ENCODE peak calls at places on chromosomes 5 and 9, in ten cellular contexts. L is MM.1S; H is pancreas; J is brain microvascular endothelial cell; X is body of pancreas; R is adrenal gland; C is bronchial epithelial cell; G is fibroblast of lung; Y is neural progenitor cell; A is CD4-positive, alpha-beta T cell. I is an unnamed sample.

GRCh38 chr5:134794136-134794535 is 35.6 kb downstream of the DDX46 start:
- DNase-seq in L (no peak), H (no peak), J (no peak), X (no peak), R (no peak), C (peak; percentile 43), G (peak; percentile 50), Y (no peak), A (no peak), I (no peak)

GRCh38 chr9:106110483-106110882 is 416.1 kb downstream of the TMEM38B start:
- DNase-seq in L (no peak), H (no peak), J (no peak), X (no peak), R (no peak), C (peak; percentile 71), G (no peak), Y (no peak), A (no peak), I (no peak)

GRCh38 chr5:149471406-149472183 is 79.6 kb downstream of the CSNK1A1 start:
- DNase-seq in L (no peak), H (no peak), J (no peak), X (peak; percentile 38), R (no peak), C (peak; percentile 73), G (peak; percentile 67), Y (no peak), A (no peak), I (no peak)

GRCh38 chr5:86864022-86864421 is 246.3 kb downstream of the COX7C start:
- DNase-seq in L (no peak), H (no peak), J (no peak), X (no peak), R (no peak), C (no peak), G (no peak), Y (no peak), A (no peak), I (no peak)

GRCh38 chr9:33467526-33467925 is 6.2 kb downstream of the NOL6 start:
- DNase-seq in L (no peak), H (no peak), J (no peak), X (no peak), R (no peak), C (no peak), G (no peak), Y (no peak), A (no peak), I (no peak)

GRCh38 chr5:141753971-141754713 is 72.1 kb upstream of the ARAP3 start:
- DNase-seq in L (peak; percentile 59), H (no peak), J (no peak), X (peak; percentile 27), R (peak; percentile 32), C (peak; percentile 52), G (peak; percentile 30), Y (peak; percentile 78), A (no peak), I (no peak)

GRCh38 chr9:13898957-13899356 is 415.0 kb downstream of the NFIB start:
- DNase-seq in L (no peak), H (no peak), J (no peak), X (no peak), R (no peak), C (no peak), G (no peak), Y (no peak), A (no peak), I (peak; percentile 72)

GRCh38 chr5:175378444-175379028 is 65.4 kb downstream of the DRD1 start:
- DNase-seq in L (no peak), H (no peak), J (no peak), X (no peak), R (no peak), C (peak; percentile 86), G (peak; percentile 89), Y (no peak), A (no peak), I (no peak)

GRCh38 chr9:133976888-133977287 is 15.2 kb downstream of the VAV2 start:
- DNase-seq in L (no peak), H (peak; percentile 69), J (no peak), X (peak; percentile 35), R (no peak), C (no peak), G (no peak), Y (no peak), A (no peak), I (no peak)

GRCh38 chr9:119375892-119376291 is 6.7 kb upstream of the BRINP1 start:
- DNase-seq in L (no peak), H (no peak), J (no peak), X (no peak), R (no peak), C (peak; percentile 3), G (peak; percentile 14), Y (peak; percentile 70), A (no peak), I (peak; percentile 55)

GRCh38 chr9:100425758-100426157 is 1.2 kb upstream of the MSANTD3 start:
- DNase-seq in L (no peak), H (no peak), J (no peak), X (no peak), R (no peak), C (peak; percentile 86), G (peak; percentile 39), Y (no peak), A (no peak), I (no peak)

GRCh38 chr5:54832846-54833245 is 152.5 kb downstream of the ESM1 start:
- DNase-seq in L (no peak), H (no peak), J (no peak), X (no peak), R (no peak), C (no peak), G (peak; percentile 40), Y (no peak), A (no peak), I (no peak)

GRCh38 chr5:65244031-65244430 is 237.7 kb downstream of the ADAMTS6 start:
- DNase-seq in L (no peak), H (no peak), J (no peak), X (no peak), R (no peak), C (no peak), G (no peak), Y (no peak), A (no peak), I (no peak)
- H3K27me3 ChIP-seq in L (no peaks in the 10 kb centered on the region), H (no peaks in the 10 kb centered on the region), J (no peaks in the 10 kb centered on the region), X (no peaks in the 10 kb centered on the region), R (no peaks in the 10 kb centered on the region), C (no peaks in the 10 kb centered on the region), G (no peaks in the 10 kb centered on the region), Y (no peaks in the 10 kb centered on the region), A (no peaks in the 10 kb centered on the region), I (no peaks in the 10 kb centered on the region)

GRCh38 chr5:88885043-88885442 is 2.1 kb upstream of the MEF2C start:
- DNase-seq in L (peak; percentile 44), H (no peak), J (no peak), X (no peak), R (no peak), C (no peak), G (no peak), Y (no peak), A (no peak), I (no peak)

GRCh38 chr5:88884435-88884877 is 1.5 kb upstream of the MEF2C start:
- DNase-seq in L (peak; percentile 51), H (no peak), J (no peak), X (no peak), R (no peak), C (peak; percentile 18), G (no peak), Y (no peak), A (no peak), I (no peak)

GRCh38 chr5:88883059-88883565 is at the start of gene MEF2C:
- DNase-seq in L (peak; percentile 91), H (peak; percentile 25), J (peak; percentile 83), X (peak; percentile 24), R (peak; percentile 85), C (peak; percentile 37), G (peak; percentile 87), Y (peak; percentile 75), A (no peak), I (peak; percentile 8)

GRCh38 chr5:88882321-88883038 is 504 bp downstream of the MEF2C start:
- DNase-seq in L (peak; percentile 51), H (no peak), J (peak; percentile 22), X (no peak), R (peak; percentile 25), C (peak; percentile 7), G (no peak), Y (no peak), A (no peak), I (no peak)

GRCh38 chr5:88883566-88884434 is 816 bp upstream of the MEF2C start:
- DNase-seq in L (peak; percentile 84), H (peak; percentile 43), J (peak; percentile 76), X (peak; percentile 32), R (peak; percentile 71), C (peak; percentile 27), G (peak; percentile 80), Y (peak; percentile 81), A (no peak), I (peak; percentile 33)
- TF ChIP-seq CTCF in L (no peak), H (no peak), J (peak; percentile 19), X (no peak), R (peak; percentile 36), C (no peak), G (no peak), Y (no peak), A (no peak), I (no peak)

DNA sequence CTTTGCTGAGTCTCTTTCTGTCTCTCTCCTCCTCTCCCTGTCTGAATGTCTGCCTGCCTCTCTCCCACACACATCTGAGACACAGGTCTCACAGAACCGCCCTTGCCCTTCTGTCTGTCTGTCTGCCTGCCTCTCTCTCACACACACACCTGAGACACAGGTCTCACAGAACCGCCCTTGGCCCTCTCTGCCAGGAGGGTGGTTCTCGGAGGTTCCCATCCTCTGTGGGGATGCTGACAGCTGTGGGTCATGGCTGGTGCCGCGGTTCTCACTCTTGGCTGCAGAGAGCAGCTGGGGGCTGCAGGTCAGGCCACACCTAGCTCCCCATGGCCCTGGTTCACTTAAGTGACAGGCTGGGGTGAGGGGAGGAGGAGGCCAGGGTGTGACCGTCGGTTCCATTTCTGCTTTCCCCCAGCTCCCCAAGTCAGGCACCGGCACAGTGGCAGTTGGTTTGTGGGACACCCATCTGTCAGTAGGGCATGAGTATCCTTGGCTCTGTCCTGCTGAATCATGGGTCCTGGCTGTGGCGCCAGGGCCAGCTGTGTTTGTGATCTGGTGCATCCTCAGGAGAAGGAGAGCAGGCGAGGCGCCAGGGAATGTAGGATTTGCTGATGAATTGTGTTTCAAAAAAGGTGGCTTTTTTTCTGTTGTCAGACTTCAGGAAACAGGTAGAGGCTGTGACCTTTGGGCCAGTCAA is 42.3 kb upstream of the CLPTM1L start:
- DNase-seq in L (no peak), H (peak; percentile 66), J (no peak), X (no peak), R (no peak), C (no peak), G (no peak), Y (no peak), A (no peak), I (no peak)
- H3K27me3 ChIP-seq in L (peaks cover 44% of the 10 kb centered on the region), H (no peaks in the 10 kb centered on the region), J (peaks cover 16% of the 10 kb centered on the region), X (peaks cover 4% of the 10 kb centered on the region), R (no peaks in the 10 kb centered on the region), C (peaks cover 2% of the 10 kb centered on the region), G (peaks cover 17% of the 10 kb centered on the region), Y (peaks cover 96% of the 10 kb centered on the region), A (no peaks in the 10 kb centered on the region), I (peaks cover 66% of the 10 kb centered on the region)

GRCh38 chr5:167375125-167375524 is 916.3 kb upstream of the WWC1 start:
- DNase-seq in L (no peak), H (no peak), J (no peak), X (no peak), R (no peak), C (no peak), G (no peak), Y (no peak), A (no peak), I (no peak)
- TF ChIP-seq CTCF in L (no peak), H (no peak), J (no peak), X (no peak), R (no peak), C (no peak), G (no peak), Y (no peak), A (no peak), I (no peak)

GRCh38 chr9:87443461-87443860 is 54.2 kb upstream of the DAPK1 start:
- DNase-seq in L (no peak), H (no peak), J (no peak), X (no peak), R (no peak), C (no peak), G (no peak), Y (no peak), A (no peak), I (no peak)
- H3K27me3 ChIP-seq in L (no peaks in the 10 kb centered on the region), H (no peaks in the 10 kb centered on the region), J (no peaks in the 10 kb centered on the region), X (no peaks in the 10 kb centered on the region), R (no peaks in the 10 kb centered on the region), C (no peaks in the 10 kb centered on the region), G (no peaks in the 10 kb centered on the region), Y (no peaks in the 10 kb centered on the region), A (no peaks in the 10 kb centered on the region), I (no peaks in the 10 kb centered on the region)

I was measured in BE2C.